ENCODE peak calls at places on chromosomes 11 and 22, in four cellular contexts. A is prostate gland; Q is CD8-positive, alpha-beta T cell; M is tibial artery. F is an unnamed sample.

GRCh38 chr11:8906629-8907028 is 4.4 kb upstream of the AKIP1 start:
- DNase-seq in Q (no peak), A (no peak), M (no peak), F (no peak)

GRCh38 chr11:59292611-59293010 is 66.1 kb upstream of the OR5AN1 start:
- DNase-seq in M (no peak), A (no peak), Q (no peak), F (no peak)

GRCh38 chr11:45688472-45689033 is 23.1 kb upstream of the CHST1 start:
- DNase-seq in M (no peak), Q (no peak), A (no peak), F (no peak)

GRCh38 chr22:30782613-30783012 is 87.9 kb downstream of the OSBP2 start:
- DNase-seq in Q (no peak), M (no peak), A (peak; percentile 36), F (no peak)

GRCh38 chr22:23163665-23164064 is 16.6 kb upstream of the BCR start:
- DNase-seq in Q (no peak), M (no peak), A (peak; percentile 95), F (no peak)

GRCh38 chr11:70900540-70900939 is 351.8 kb downstream of the SHANK2 start:
- DNase-seq in A (no peak), M (no peak), Q (no peak), F (no peak)

GRCh38 chr22:29596408-29596807 is 7.0 kb upstream of the NF2 start:
- DNase-seq in A (no peak), Q (no peak), M (no peak), F (no peak)

GRCh38 chr11:66429983-66430602 is 8.6 kb downstream of the MRPL11 start:
- DNase-seq in M (peak; percentile 84), Q (peak; percentile 77), A (peak; percentile 52), F (no peak)

GRCh38 chr22:33579448-33580093 is 340.7 kb downstream of the LARGE1 start:
- DNase-seq in M (no peak), A (peak; percentile 50), Q (peak; percentile 31), F (no peak)

GRCh38 chr11:5600374-5600851 is 4.0 kb downstream of the TRIM6 start:
- DNase-seq in A (peak; percentile 64), M (peak; percentile 86), Q (peak; percentile 58), F (no peak)

GRCh38 chr11:9172394-9172793 is 81.0 kb upstream of the SCUBE2 start:
- DNase-seq in M (no peak), Q (no peak), A (no peak), F (no peak)

GRCh38 chr11:364991-365390 is 4.3 kb upstream of the B4GALNT4 start:
- DNase-seq in A (no peak), Q (no peak), M (peak; percentile 44), F (no peak)

GRCh38 chr11:11391796-11392195 is 38.7 kb upstream of the CSNK2A3 start:
- DNase-seq in M (no peak), Q (no peak), A (no peak), F (no peak)

GRCh38 chr22:34696557-34696956 is 369.4 kb upstream of the ISX start:
- DNase-seq in A (no peak), Q (no peak), M (no peak), F (no peak)

GRCh38 chr11:113168358-113168757 is 146.0 kb upstream of the TTC12 start:
- DNase-seq in M (no peak), Q (no peak), A (no peak), F (no peak)

GRCh38 chr11:12185914-12186313 is 75.5 kb downstream of the MICAL2 start:
- DNase-seq in A (no peak), Q (no peak), M (peak; percentile 82), F (no peak)

GRCh38 chr11:122617926-122618325 is 37.6 kb upstream of the UBASH3B start:
- DNase-seq in A (no peak), Q (no peak), M (no peak), F (no peak)

GRCh38 chr11:22041039-22041438 is 151.8 kb upstream of the ANO5 start:
- DNase-seq in Q (no peak), A (no peak), M (no peak), F (no peak)

GRCh38 chr11:103450241-103450640 is 341.0 kb downstream of the DYNC2H1 start:
- DNase-seq in Q (no peak), A (no peak), M (no peak), F (no peak)

GRCh38 chr11:73982595-73982989 is at the start of gene UCP2:
- DNase-seq in M (no peak), Q (peak; percentile 85), A (peak; percentile 72), F (no peak)

GRCh38 chr11:17591293-17591692 is 44.2 kb downstream of the OTOG start:
- DNase-seq in A (no peak), M (peak; percentile 51), Q (no peak), F (no peak)

GRCh38 chr11:35619754-35620640 is 1.7 kb downstream of the FJX1 start:
- DNase-seq in Q (no peak), A (no peak), M (no peak), F (no peak)

GRCh38 chr22:39715778-39716495 is 145.4 kb downstream of the CACNA1I start:
- DNase-seq in M (peak; percentile 44), Q (no peak), A (no peak), F (no peak)

GRCh38 chr11:133382217-133382746 is 150.0 kb downstream of the OPCML start:
- DNase-seq in M (no peak), Q (no peak), A (peak; percentile 51), F (no peak)

GRCh38 chr11:2790581-2790925 is 90.8 kb upstream of the KCNQ1OT1 start:
- DNase-seq in A (no peak), Q (no peak), M (peak; percentile 45), F (no peak)

GRCh38 chr11:14288189-14288935 is 70.6 kb downstream of the RRAS2 start:
- DNase-seq in Q (no peak), A (peak; percentile 30), M (no peak), F (no peak)

GRCh38 chr22:38435010-38435409 is 20.0 kb downstream of the KCNJ4 start:
- DNase-seq in M (no peak), A (no peak), Q (no peak), F (no peak)

GRCh38 chr11:128406365-128406706 is 181.0 kb downstream of the ETS1 start:
- DNase-seq in Q (no peak), M (no peak), A (no peak), F (no peak)

GRCh38 chr11:58616594-58616993 is 5.9 kb upstream of the CNTF start:
- DNase-seq in M (no peak), Q (no peak), A (no peak), F (no peak)

GRCh38 chr22:31537019-31537535 is 40.7 kb downstream of the SFI1 start:
- DNase-seq in M (no peak), A (no peak), Q (no peak), F (no peak)

GRCh38 chr11:63802637-63803414 is 10.4 kb upstream of the SPINDOC start:
- DNase-seq in M (no peak), A (no peak), Q (no peak), F (no peak)

DNA sequence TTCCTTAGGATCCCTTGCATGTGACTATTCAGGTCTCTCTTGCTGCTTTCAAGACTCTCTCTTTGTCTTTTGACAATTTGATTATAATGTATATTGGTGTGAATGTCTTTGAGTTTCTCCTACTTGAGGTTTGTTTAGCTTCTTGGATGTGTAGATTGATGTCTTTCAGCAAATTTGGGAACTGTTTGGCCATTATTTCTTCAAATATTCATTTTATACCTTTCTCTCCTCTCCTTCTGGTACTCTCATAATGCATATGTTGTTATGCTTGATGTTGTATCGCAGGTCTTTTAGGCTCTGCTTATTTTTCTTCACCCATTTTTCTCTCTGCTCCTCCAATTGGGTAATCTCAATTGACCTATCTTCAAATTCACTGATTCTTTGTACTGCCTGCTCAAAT is 44.2 kb downstream of the OR2AT4 start:
- DNase-seq in Q (no peak), M (no peak), A (no peak), F (no peak)
- H3K27ac ChIP-seq in Q (no peak overlapping the region), M (no peak overlapping the region), A (no peak overlapping the region), F (no peak overlapping the region)

GRCh38 chr11:68372114-68372513 is 59.7 kb downstream of the LRP5 start:
- DNase-seq in M (peak; percentile 75), A (no peak), Q (no peak), F (no peak)

GRCh38 chr11:68374531-68374930 is 62.1 kb downstream of the LRP5 start:
- DNase-seq in A (no peak), M (no peak), Q (no peak), F (no peak)

GRCh38 chr11:68372625-68373024 is 60.2 kb downstream of the LRP5 start:
- DNase-seq in Q (no peak), M (peak; percentile 69), A (no peak), F (no peak)

GRCh38 chr11:68373810-68374501 is 61.6 kb downstream of the LRP5 start:
- DNase-seq in A (peak; percentile 42), Q (no peak), M (peak; percentile 68), F (no peak)

DNA sequence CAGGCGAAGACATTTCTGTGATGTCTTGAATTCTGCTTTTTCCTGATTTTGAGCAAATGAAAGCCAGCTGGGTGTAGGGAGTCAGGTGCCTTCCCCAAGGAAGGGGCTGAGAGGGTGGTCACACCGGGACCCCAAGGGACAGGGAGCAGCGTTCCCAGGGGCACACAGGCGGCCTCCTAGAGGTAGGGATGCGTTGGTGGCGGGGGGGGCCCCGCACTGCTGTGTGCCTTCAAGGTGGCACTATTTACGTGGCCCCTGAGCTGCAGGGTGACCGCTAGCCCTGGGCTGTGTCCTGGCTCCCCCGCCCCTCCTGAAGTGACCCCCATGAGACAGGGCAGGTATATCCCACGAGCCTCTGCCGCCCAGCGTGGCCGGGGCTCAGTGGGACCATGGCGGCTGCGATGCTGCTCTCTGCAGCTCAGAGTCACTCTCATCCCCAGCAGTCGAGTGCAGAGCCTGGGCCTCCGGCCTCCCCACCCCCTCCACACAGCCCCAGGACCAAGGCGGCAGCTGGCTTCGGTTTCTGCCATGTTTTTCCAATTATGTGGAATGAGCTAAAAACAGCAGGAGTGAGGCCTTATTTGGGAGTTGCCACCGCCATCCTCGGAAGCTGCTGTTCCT is 60.9 kb downstream of the LRP5 start:
- DNase-seq in Q (no peak), M (peak; percentile 88), A (no peak), F (no peak)
- H3K27ac ChIP-seq in Q (no peak overlapping the region), M (peak overlapping the region; percentile 91), A (peak overlapping the region; percentile 73), F (peak overlapping the region; percentile 91)

DNA sequence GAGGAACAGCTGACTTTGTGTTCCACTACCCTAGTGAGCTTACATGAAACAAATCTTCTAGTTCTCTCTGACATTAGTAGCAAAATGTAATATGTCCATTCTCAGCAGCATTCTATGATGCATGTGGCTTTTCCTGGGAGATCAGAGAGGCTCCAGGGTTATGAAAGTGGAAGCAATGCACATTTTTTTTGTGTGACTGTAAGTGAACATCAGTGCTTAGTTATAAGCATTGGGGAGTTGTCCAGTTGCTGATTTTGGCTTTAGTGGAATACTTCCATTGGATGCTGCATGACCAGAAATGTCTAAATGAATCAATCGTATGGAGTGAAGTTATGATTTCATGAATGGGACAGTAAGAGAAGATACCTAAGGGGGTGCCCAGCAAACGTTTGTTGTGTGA is 255.9 kb downstream of the FAT3 start:
- DNase-seq in Q (no peak), M (no peak), A (no peak), F (no peak)
- H3K27ac ChIP-seq in Q (no peak overlapping the region), M (no peak overlapping the region), A (no peak overlapping the region), F (no peak overlapping the region)

GRCh38 chr11:1460994-1461805 is 25.4 kb downstream of the MOB2 start:
- DNase-seq in A (no peak), M (peak; percentile 85), Q (no peak), F (no peak)

GRCh38 chr11:1459739-1460395 is 26.7 kb downstream of the MOB2 start:
- DNase-seq in Q (no peak), A (no peak), M (no peak), F (no peak)

GRCh38 chr11:1459219-1459575 is 27.4 kb downstream of the MOB2 start:
- DNase-seq in Q (no peak), M (no peak), A (no peak), F (no peak)

GRCh38 chr11:1461806-1462455 is 24.6 kb downstream of the MOB2 start:
- DNase-seq in A (no peak), Q (no peak), M (no peak), F (no peak)

GRCh38 chr11:1460396-1460795 is 26.2 kb downstream of the MOB2 start:
- DNase-seq in M (peak; percentile 98), A (peak; percentile 48), Q (no peak), F (no peak)
- H3K27ac ChIP-seq in M (peak overlapping the region; percentile 98), A (peak overlapping the region; percentile 80), Q (no peak overlapping the region), F (peak overlapping the region; percentile 78)